ENCODE peak calls at places on chromosomes 4 and X, in ten cellular contexts. One of them, this sample, is unnamed. For H3K4me1 and H3K9me3, the result is how much of the 10 kb centered on the place peaks cover.

GRCh38 chr4:2942532-2943363 is 20.5 kb downstream of the NOP14 start:
- DNase-seq in CD8-positive, alpha-beta T cell: peak
- DNase-seq in aorta: no peak
- DNase-seq in PC-3: no peak
- DNase-seq in mesenchymal stem cell: no peak
- DNase-seq in osteoblast: peak
- DNase-seq in A673: no peak
- DNase-seq in effector memory CD4-positive, alpha-beta T cell: no peak
- DNase-seq in OCI-LY7: no peak
- DNase-seq in PC-9: no peak
- DNase-seq in this sample: no peak

GRCh38 chr4:21885770-21886169 is 62.8 kb downstream of the KCNIP4 start:
- DNase-seq in CD8-positive, alpha-beta T cell: no peak
- DNase-seq in aorta: no peak
- DNase-seq in PC-3: no peak
- DNase-seq in mesenchymal stem cell: no peak
- DNase-seq in osteoblast: no peak
- DNase-seq in A673: no peak
- DNase-seq in effector memory CD4-positive, alpha-beta T cell: no peak
- DNase-seq in OCI-LY7: no peak
- DNase-seq in PC-9: no peak
- DNase-seq in this sample: no peak

GRCh38 chr4:65007841-65008439 is 598.7 kb upstream of the TECRL start:
- DNase-seq in CD8-positive, alpha-beta T cell: no peak
- DNase-seq in aorta: no peak
- DNase-seq in PC-3: peak
- DNase-seq in mesenchymal stem cell: peak
- DNase-seq in osteoblast: peak
- DNase-seq in A673: peak
- DNase-seq in effector memory CD4-positive, alpha-beta T cell: no peak
- DNase-seq in OCI-LY7: peak
- DNase-seq in PC-9: no peak
- DNase-seq in this sample: no peak

GRCh38 chr4:158850800-158851644 is 82.2 kb downstream of the FNIP2 start:
- DNase-seq in CD8-positive, alpha-beta T cell: no peak
- DNase-seq in aorta: no peak
- DNase-seq in PC-3: peak
- DNase-seq in mesenchymal stem cell: peak
- DNase-seq in osteoblast: no peak
- DNase-seq in A673: peak
- DNase-seq in effector memory CD4-positive, alpha-beta T cell: no peak
- DNase-seq in OCI-LY7: peak
- DNase-seq in PC-9: no peak
- DNase-seq in this sample: no peak

GRCh38 chrX:119880552-119881437 is 9.2 kb downstream of the NDUFA1 start:
- DNase-seq in CD8-positive, alpha-beta T cell: peak
- DNase-seq in aorta: no peak
- DNase-seq in PC-3: peak
- DNase-seq in mesenchymal stem cell: peak
- DNase-seq in osteoblast: peak
- DNase-seq in A673: peak
- DNase-seq in effector memory CD4-positive, alpha-beta T cell: no peak
- DNase-seq in OCI-LY7: peak
- DNase-seq in PC-9: peak
- DNase-seq in this sample: no peak

GRCh38 chr4:114349543-114350175 is 248.9 kb upstream of the UGT8 start:
- DNase-seq in CD8-positive, alpha-beta T cell: no peak
- DNase-seq in aorta: no peak
- DNase-seq in PC-3: peak
- DNase-seq in mesenchymal stem cell: peak
- DNase-seq in osteoblast: no peak
- DNase-seq in A673: no peak
- DNase-seq in effector memory CD4-positive, alpha-beta T cell: no peak
- DNase-seq in OCI-LY7: no peak
- DNase-seq in PC-9: no peak
- DNase-seq in this sample: no peak

GRCh38 chr4:146333187-146333894 is 119.0 kb downstream of the REELD1 start:
- DNase-seq in CD8-positive, alpha-beta T cell: no peak
- DNase-seq in aorta: no peak
- DNase-seq in PC-3: peak
- DNase-seq in mesenchymal stem cell: peak
- DNase-seq in osteoblast: peak
- DNase-seq in A673: peak
- DNase-seq in effector memory CD4-positive, alpha-beta T cell: no peak
- DNase-seq in OCI-LY7: peak
- DNase-seq in PC-9: no peak
- DNase-seq in this sample: no peak

GRCh38 chr4:141891260-141892120 is 255.1 kb downstream of the IL15 start:
- DNase-seq in CD8-positive, alpha-beta T cell: no peak
- DNase-seq in aorta: no peak
- DNase-seq in PC-3: no peak
- DNase-seq in mesenchymal stem cell: no peak
- DNase-seq in osteoblast: no peak
- DNase-seq in A673: no peak
- DNase-seq in effector memory CD4-positive, alpha-beta T cell: no peak
- DNase-seq in OCI-LY7: no peak
- DNase-seq in PC-9: no peak
- DNase-seq in this sample: no peak

GRCh38 chrX:16664059-16664458 is 14.1 kb downstream of the S100G start:
- DNase-seq in CD8-positive, alpha-beta T cell: no peak
- DNase-seq in aorta: no peak
- DNase-seq in PC-3: peak
- DNase-seq in mesenchymal stem cell: peak
- DNase-seq in osteoblast: no peak
- DNase-seq in A673: peak
- DNase-seq in effector memory CD4-positive, alpha-beta T cell: no peak
- DNase-seq in OCI-LY7: no peak
- DNase-seq in PC-9: no peak
- DNase-seq in this sample: no peak

DNA sequence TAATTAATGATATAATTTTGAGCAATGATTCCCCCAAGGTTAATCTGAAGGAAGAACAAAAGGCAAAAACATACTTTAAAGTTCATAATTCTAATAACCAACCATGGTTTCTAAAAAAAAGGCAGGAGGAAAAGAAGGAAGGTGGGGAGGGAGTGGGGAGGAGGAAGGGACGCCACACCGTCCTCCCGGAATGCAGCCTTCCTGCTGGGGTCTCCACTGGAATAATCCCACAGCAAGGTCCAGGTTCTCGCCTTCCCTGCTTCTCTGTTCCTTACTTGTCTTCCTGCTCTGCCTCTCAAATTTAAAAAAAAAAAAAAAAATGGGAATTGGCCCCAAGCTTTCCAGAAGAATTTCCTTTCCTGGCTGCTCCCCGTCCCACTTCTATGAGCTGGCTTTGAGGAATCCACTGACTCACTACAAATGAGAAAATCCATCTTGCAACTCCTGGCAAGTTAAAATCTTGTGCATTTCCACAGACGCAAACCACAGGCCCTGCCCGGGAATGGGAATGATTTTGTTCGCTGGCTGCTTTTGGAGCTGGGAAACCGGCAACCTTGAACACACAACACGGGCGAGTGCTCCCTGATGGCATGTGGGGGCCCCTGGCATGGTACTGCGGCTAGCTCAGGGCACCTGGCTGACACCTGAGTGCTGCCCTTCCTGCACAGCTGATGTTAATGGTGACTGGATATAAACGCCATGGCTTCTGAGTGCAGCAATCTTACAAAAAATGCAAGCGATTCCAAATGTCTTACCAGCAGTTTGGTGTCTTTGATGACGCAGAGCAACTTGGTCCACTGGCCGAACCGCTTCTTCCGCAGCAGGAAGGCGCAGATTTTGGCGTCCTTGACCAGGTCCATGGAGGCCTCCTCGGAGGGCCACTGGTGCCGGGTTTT is 97.0 kb downstream of the AFAP1 start:
- DNase-seq in CD8-positive, alpha-beta T cell: no peak
- DNase-seq in aorta: peak
- DNase-seq in PC-3: peak
- DNase-seq in mesenchymal stem cell: peak
- DNase-seq in osteoblast: peak
- DNase-seq in A673: no peak
- DNase-seq in effector memory CD4-positive, alpha-beta T cell: no peak
- DNase-seq in OCI-LY7: no peak
- DNase-seq in PC-9: peak
- DNase-seq in this sample: peak
- H3K4me1 ChIP-seq in CD8-positive, alpha-beta T cell: under half
- H3K4me1 ChIP-seq in aorta: under half
- H3K4me1 ChIP-seq in PC-3: under half
- H3K4me1 ChIP-seq in mesenchymal stem cell: under half
- H3K4me1 ChIP-seq in osteoblast: half or more
- H3K4me1 ChIP-seq in A673: under half
- H3K4me1 ChIP-seq in effector memory CD4-positive, alpha-beta T cell: under half
- H3K4me1 ChIP-seq in OCI-LY7: under half
- H3K4me1 ChIP-seq in PC-9: under half
- H3K4me1 ChIP-seq in this sample: under half

DNA sequence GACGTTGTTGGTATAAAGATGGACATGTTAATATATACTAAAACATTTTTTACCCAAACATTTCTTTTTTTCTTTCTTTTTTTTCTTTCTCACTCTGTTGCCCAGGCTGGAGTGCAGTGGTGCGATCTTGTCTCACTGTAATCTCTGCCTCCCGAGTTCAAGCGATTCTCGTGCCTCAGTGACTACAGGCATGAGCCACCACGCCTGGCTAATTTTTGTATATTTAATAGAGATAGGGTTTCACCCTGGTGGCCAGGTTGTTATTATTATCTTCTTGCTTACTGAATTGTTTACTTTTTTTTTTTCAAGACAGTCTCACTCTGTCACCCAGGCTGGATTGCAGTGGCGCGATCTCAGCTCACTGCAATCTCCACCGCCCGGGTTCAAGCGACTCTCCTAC is 68.8 kb downstream of the HOPX start:
- DNase-seq in CD8-positive, alpha-beta T cell: no peak
- DNase-seq in aorta: no peak
- DNase-seq in PC-3: no peak
- DNase-seq in mesenchymal stem cell: no peak
- DNase-seq in osteoblast: no peak
- DNase-seq in A673: no peak
- DNase-seq in effector memory CD4-positive, alpha-beta T cell: no peak
- DNase-seq in OCI-LY7: no peak
- DNase-seq in PC-9: no peak
- DNase-seq in this sample: no peak
- H3K27ac ChIP-seq in CD8-positive, alpha-beta T cell: no peak
- H3K27ac ChIP-seq in aorta: no peak
- H3K27ac ChIP-seq in PC-3: no peak
- H3K27ac ChIP-seq in mesenchymal stem cell: no peak
- H3K27ac ChIP-seq in osteoblast: no peak
- H3K27ac ChIP-seq in A673: no peak
- H3K27ac ChIP-seq in effector memory CD4-positive, alpha-beta T cell: no peak
- H3K27ac ChIP-seq in OCI-LY7: no peak
- H3K27ac ChIP-seq in PC-9: no peak
- H3K27ac ChIP-seq in this sample: no peak

GRCh38 chr4:183798249-183798920 is 106.7 kb upstream of the STOX2 start:
- DNase-seq in CD8-positive, alpha-beta T cell: no peak
- DNase-seq in aorta: no peak
- DNase-seq in PC-3: no peak
- DNase-seq in mesenchymal stem cell: no peak
- DNase-seq in osteoblast: no peak
- DNase-seq in A673: no peak
- DNase-seq in effector memory CD4-positive, alpha-beta T cell: no peak
- DNase-seq in OCI-LY7: no peak
- DNase-seq in PC-9: no peak
- DNase-seq in this sample: no peak

GRCh38 chr4:183801460-183802168 is 103.5 kb upstream of the STOX2 start:
- DNase-seq in CD8-positive, alpha-beta T cell: no peak
- DNase-seq in aorta: no peak
- DNase-seq in PC-3: no peak
- DNase-seq in mesenchymal stem cell: no peak
- DNase-seq in osteoblast: no peak
- DNase-seq in A673: no peak
- DNase-seq in effector memory CD4-positive, alpha-beta T cell: no peak
- DNase-seq in OCI-LY7: no peak
- DNase-seq in PC-9: no peak
- DNase-seq in this sample: no peak

GRCh38 chr4:183797445-183798248 is 107.5 kb upstream of the STOX2 start:
- DNase-seq in CD8-positive, alpha-beta T cell: no peak
- DNase-seq in aorta: no peak
- DNase-seq in PC-3: no peak
- DNase-seq in mesenchymal stem cell: no peak
- DNase-seq in osteoblast: peak
- DNase-seq in A673: no peak
- DNase-seq in effector memory CD4-positive, alpha-beta T cell: no peak
- DNase-seq in OCI-LY7: no peak
- DNase-seq in PC-9: no peak
- DNase-seq in this sample: peak

GRCh38 chr4:183798921-183799307 is 106.2 kb upstream of the STOX2 start:
- DNase-seq in CD8-positive, alpha-beta T cell: no peak
- DNase-seq in aorta: no peak
- DNase-seq in PC-3: no peak
- DNase-seq in mesenchymal stem cell: no peak
- DNase-seq in osteoblast: no peak
- DNase-seq in A673: no peak
- DNase-seq in effector memory CD4-positive, alpha-beta T cell: no peak
- DNase-seq in OCI-LY7: no peak
- DNase-seq in PC-9: no peak
- DNase-seq in this sample: no peak

DNA sequence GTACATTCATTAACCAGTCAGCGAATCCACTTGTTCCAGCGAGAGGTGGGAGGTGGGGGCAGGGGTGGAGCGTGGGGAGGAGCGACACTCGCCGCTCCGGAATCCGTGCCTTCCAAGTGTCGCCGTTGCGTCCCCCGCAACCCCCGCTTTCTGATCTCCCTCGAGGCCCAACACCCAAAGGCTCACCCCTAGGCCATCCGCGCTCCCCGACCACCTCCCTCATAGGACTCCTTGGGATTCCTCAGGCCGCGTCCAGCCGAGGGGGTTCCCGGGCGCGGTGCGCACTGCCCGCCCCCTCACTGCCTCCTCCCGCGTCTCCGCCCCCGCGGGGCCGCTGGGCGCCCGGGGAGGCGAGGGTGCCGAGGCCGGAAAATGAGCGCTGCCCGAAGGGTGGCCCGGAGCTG is 108.1 kb upstream of the STOX2 start:
- DNase-seq in CD8-positive, alpha-beta T cell: no peak
- DNase-seq in aorta: no peak
- DNase-seq in PC-3: no peak
- DNase-seq in mesenchymal stem cell: no peak
- DNase-seq in osteoblast: no peak
- DNase-seq in A673: no peak
- DNase-seq in effector memory CD4-positive, alpha-beta T cell: no peak
- DNase-seq in OCI-LY7: no peak
- DNase-seq in PC-9: no peak
- DNase-seq in this sample: peak
- H3K9me3 ChIP-seq in CD8-positive, alpha-beta T cell: under half
- H3K9me3 ChIP-seq in aorta: under half
- H3K9me3 ChIP-seq in PC-3: under half
- H3K9me3 ChIP-seq in mesenchymal stem cell: under half
- H3K9me3 ChIP-seq in osteoblast: under half
- H3K9me3 ChIP-seq in A673: under half
- H3K9me3 ChIP-seq in effector memory CD4-positive, alpha-beta T cell: under half
- H3K9me3 ChIP-seq in OCI-LY7: under half
- H3K9me3 ChIP-seq in PC-9: under half
- H3K9me3 ChIP-seq in this sample: under half

DNA sequence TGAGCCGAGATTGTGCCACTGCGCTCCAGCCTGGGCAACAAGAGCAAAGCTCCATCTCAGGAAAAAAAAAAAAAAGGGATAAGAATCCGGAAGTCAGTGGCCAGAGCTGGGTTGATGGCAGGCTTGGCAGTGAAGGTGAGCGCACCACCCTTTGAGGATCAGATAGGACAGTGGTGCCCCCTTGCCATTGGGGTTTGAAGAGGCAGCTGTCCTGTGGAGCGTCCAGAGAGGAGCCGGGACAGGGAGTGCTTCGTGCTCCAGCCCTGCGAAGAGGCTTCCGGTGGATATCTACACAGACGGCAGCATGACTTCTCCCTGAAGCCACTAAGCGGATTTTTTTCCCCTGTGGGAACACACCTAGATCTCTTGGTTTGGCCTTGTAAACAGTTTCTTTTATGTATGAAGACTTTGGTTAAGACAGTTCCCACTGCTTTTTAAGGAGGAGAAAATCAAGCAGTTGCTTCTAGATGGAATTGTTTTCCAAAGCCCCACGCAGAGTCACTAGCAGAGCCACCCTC is 6.5 kb downstream of the TBC1D14 start:
- DNase-seq in CD8-positive, alpha-beta T cell: no peak
- DNase-seq in aorta: no peak
- DNase-seq in PC-3: no peak
- DNase-seq in mesenchymal stem cell: no peak
- DNase-seq in osteoblast: no peak
- DNase-seq in A673: no peak
- DNase-seq in effector memory CD4-positive, alpha-beta T cell: no peak
- DNase-seq in OCI-LY7: no peak
- DNase-seq in PC-9: no peak
- DNase-seq in this sample: no peak
- H3K4me1 ChIP-seq in CD8-positive, alpha-beta T cell: half or more
- H3K4me1 ChIP-seq in aorta: under half
- H3K4me1 ChIP-seq in PC-3: under half
- H3K4me1 ChIP-seq in mesenchymal stem cell: under half
- H3K4me1 ChIP-seq in osteoblast: under half
- H3K4me1 ChIP-seq in A673: under half
- H3K4me1 ChIP-seq in effector memory CD4-positive, alpha-beta T cell: half or more
- H3K4me1 ChIP-seq in OCI-LY7: under half
- H3K4me1 ChIP-seq in PC-9: under half
- H3K4me1 ChIP-seq in this sample: half or more